ENCODE peak calls at places on chromosomes 5 and 9, in seven cellular contexts. D, W, L, R, O, J and T are unnamed samples.

GRCh38 chr9:13395086-13395485 is 115.6 kb upstream of the MPDZ start:
- DNase-seq in R (no peak), O (no peak), J (no peak), W (peak; percentile 24), D (no peak), L (no peak), T (no peak)

GRCh38 chr5:159581502-159582249 is 251.4 kb upstream of the IL12B start:
- DNase-seq in J (no peak), R (no peak), D (peak; percentile 92), O (peak; percentile 45), W (peak; percentile 95), L (no peak), T (peak; percentile 34)

GRCh38 chr9:112852741-112853505 is 37.8 kb downstream of the SLC46A2 start:
- DNase-seq in J (no peak), O (no peak), D (no peak), R (no peak), L (no peak), W (no peak), T (peak; percentile 77)

GRCh38 chr5:44807269-44807668 is 1.5 kb upstream of the MRPS30 start:
- DNase-seq in W (no peak), O (no peak), J (no peak), L (no peak), R (no peak), D (no peak), T (no peak)

GRCh38 chr5:100827481-100827889 is 75.6 kb downstream of the ST8SIA4 start:
- DNase-seq in W (peak; percentile 2), R (no peak), J (no peak), O (no peak), D (peak; percentile 18), L (peak; percentile 67), T (no peak)

GRCh38 chr5:113245427-113246052 is 189.2 kb downstream of the TSSK1B start:
- DNase-seq in O (no peak), J (no peak), D (no peak), L (peak; percentile 8), R (no peak), W (no peak), T (no peak)

GRCh38 chr9:134323741-134324358 is 2.4 kb upstream of the RXRA start:
- DNase-seq in J (peak; percentile 3), O (no peak), R (no peak), D (peak; percentile 69), L (no peak), W (peak; percentile 75), T (peak; percentile 48)

GRCh38 chr5:133611357-133612020 is 852 bp downstream of the FSTL4 start:
- DNase-seq in O (no peak), R (no peak), J (no peak), D (no peak), L (no peak), W (no peak), T (no peak)

GRCh38 chr5:97044057-97044456 is 98.4 kb downstream of the LIX1 start:
- DNase-seq in R (no peak), W (no peak), D (no peak), O (peak; percentile 18), J (no peak), L (peak; percentile 18), T (no peak)

GRCh38 chr9:134781895-134782294 is 98.7 kb upstream of the FCN2 start:
- DNase-seq in L (no peak), W (no peak), R (no peak), O (no peak), D (no peak), J (no peak), T (no peak)

GRCh38 chr5:152288917-152289595 is 116.0 kb downstream of the NMUR2 start:
- DNase-seq in R (no peak), W (no peak), O (no peak), L (no peak), D (no peak), J (no peak), T (no peak)

DNA sequence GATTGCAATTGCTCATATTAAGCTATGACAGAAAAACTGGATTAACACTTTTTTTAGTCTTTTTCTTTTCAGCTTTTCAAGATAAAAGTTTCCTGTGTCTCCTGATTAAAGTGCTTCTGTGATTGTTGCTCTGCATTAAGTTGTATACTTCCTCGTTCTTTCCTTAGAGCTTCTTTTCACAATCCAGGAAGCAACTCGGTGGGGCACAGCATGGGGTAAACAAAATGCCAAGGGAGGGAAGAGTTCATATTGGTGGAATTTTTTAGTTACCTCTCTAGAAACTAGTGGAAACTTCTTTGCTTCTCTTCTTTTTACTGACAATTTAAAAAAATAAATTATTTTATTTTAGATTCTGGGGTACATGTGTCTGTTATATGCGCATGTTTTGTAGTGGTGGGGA is 37.8 kb upstream of the ARRDC3 start:
- DNase-seq in W (no peak), O (no peak), R (no peak), J (no peak), D (no peak), L (no peak), T (no peak)
- H3K4me3 ChIP-seq in W (no peak overlapping the region), O (no peak overlapping the region), R (no peak overlapping the region), J (no peak overlapping the region), D (no peak overlapping the region), L (no peak overlapping the region), T (no peak overlapping the region)

DNA sequence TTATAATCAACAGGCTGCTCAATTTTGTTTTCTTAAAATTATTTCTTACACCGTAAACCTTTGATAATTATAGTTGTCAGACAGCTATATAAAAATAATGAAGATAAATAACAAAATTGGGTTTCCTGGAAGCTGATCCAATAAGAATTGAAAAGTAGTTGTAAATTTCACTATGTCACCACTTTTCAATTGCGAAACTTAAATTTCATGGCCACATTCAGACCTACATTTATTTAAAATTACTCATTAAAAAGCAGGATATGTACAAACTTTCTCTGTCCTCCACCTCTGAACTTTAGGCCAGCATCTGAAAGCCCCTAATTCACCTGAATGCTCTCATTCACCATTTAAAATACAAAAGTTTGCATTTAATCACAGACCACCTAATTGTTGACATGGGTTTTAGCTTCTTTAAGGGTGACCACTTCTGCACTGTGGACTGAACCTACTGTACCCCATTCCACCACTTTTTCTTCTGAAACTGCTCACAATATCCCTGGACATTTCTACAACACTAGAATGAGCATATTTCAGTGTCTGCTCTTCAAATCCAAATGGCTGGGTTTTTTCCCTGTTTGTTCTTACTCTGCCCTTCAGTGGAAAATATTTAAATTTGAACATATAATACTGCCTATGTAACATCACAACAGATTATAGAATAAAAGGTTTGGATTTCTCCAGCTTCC is 644 bp downstream of the SELENOP start:
- DNase-seq in L (no peak), D (no peak), W (no peak), R (no peak), J (no peak), O (no peak), T (no peak)
- H3K4me3 ChIP-seq in L (no peak overlapping the region), D (no peak overlapping the region), W (peak overlapping the region; percentile 78), R (no peak overlapping the region), J (no peak overlapping the region), O (no peak overlapping the region), T (peak overlapping the region; percentile 53)

GRCh38 chr5:11385251-11385900 is 518.9 kb downstream of the CTNND2 start:
- DNase-seq in D (no peak), R (no peak), J (no peak), W (no peak), L (no peak), O (no peak), T (no peak)
- H3K4me3 ChIP-seq in D (no peak overlapping the region), R (no peak overlapping the region), J (no peak overlapping the region), W (no peak overlapping the region), L (no peak overlapping the region), O (no peak overlapping the region), T (no peak overlapping the region)

DNA sequence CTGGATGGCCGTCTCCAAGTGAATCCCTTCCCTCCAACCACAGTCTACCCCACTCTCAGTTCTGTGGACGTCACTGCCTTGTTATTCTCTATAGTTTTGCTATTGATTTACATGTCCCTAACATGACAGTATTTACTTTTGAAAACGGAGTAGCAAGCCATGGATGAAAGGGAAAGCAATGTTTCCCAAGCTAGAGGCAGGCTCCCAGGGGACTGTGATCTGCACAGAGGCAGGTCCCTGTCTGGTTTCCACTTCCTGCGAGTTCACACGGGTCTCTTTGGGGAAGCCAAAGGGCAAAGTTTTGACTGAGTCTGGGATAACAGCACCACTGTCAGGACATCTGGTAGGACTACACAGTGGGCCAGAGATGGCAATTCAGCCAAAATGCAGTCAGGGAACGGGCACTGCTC is 12.7 kb downstream of the C9orf153 start:
- DNase-seq in W (no peak), O (no peak), L (peak; percentile 89), R (peak; percentile 10), J (no peak), D (no peak), T (no peak)
- H3K4me3 ChIP-seq in W (no peak overlapping the region), O (no peak overlapping the region), L (peak overlapping the region; percentile 24), R (no peak overlapping the region), J (no peak overlapping the region), D (no peak overlapping the region), T (no peak overlapping the region)

GRCh38 chr9:125436613-125437443 is 175.2 kb downstream of the GAPVD1 start:
- DNase-seq in W (no peak), J (no peak), O (no peak), L (no peak), R (no peak), D (no peak), T (no peak)
- H3K4me3 ChIP-seq in W (no peak overlapping the region), J (no peak overlapping the region), O (no peak overlapping the region), L (no peak overlapping the region), R (no peak overlapping the region), D (no peak overlapping the region), T (no peak overlapping the region)

GRCh38 chr5:89458330-89458656 is 575.3 kb upstream of the MEF2C start:
- DNase-seq in L (no peak), J (no peak), W (no peak), R (no peak), O (no peak), D (no peak), T (no peak)
- H3K4me3 ChIP-seq in L (no peak overlapping the region), J (no peak overlapping the region), W (no peak overlapping the region), R (no peak overlapping the region), O (no peak overlapping the region), D (no peak overlapping the region), T (no peak overlapping the region)